ENCODE peak calls at places on chromosome 12, in five cellular contexts. M, C, G, I and K are unnamed samples.

GRCh38 chr12:91744613-91745012 is 401.0 kb downstream of the BTG1 start:
- DNase-seq in G (no peak), M (no peak), C (no peak), I (no peak), K (no peak)

GRCh38 chr12:48814313-48815280 is 3.7 kb upstream of the CACNB3 start:
- DNase-seq in M (peak), C (peak), I (peak), G (peak), K (no peak)

GRCh38 chr12:110042260-110042659 is 6.1 kb downstream of the C12orf76 start:
- DNase-seq in C (no peak), M (no peak), I (no peak), G (no peak), K (no peak)

GRCh38 chr12:52191841-52192791 is at the start of gene KRT80:
- DNase-seq in I (peak), C (peak), G (no peak), M (no peak), K (peak)

GRCh38 chr12:6033546-6033945 is 88.5 kb upstream of the ANO2 start:
- DNase-seq in I (no peak), M (no peak), C (no peak), G (no peak), K (no peak)

GRCh38 chr12:71548906-71549305 is 109.3 kb downstream of the LGR5 start:
- DNase-seq in C (no peak), G (no peak), M (no peak), I (no peak), K (no peak)

GRCh38 chr12:50059440-50060119 is 2.2 kb downstream of the ASIC1 start:
- DNase-seq in G (peak), I (no peak), M (no peak), C (no peak), K (no peak)

GRCh38 chr12:25730489-25731349 is 177.6 kb upstream of the LMNTD1 start:
- DNase-seq in I (peak), G (no peak), C (no peak), M (no peak), K (no peak)

GRCh38 chr12:31206038-31206670 is 119.8 kb downstream of the SINHCAF start:
- DNase-seq in G (no peak), M (no peak), C (peak), I (peak), K (peak)

GRCh38 chr12:56993346-56993745 is 13.0 kb downstream of the ZBTB39 start:
- DNase-seq in I (no peak), G (no peak), C (no peak), M (no peak), K (no peak)

GRCh38 chr12:22046090-22046967 is at the start of gene CMAS:
- DNase-seq in M (peak), G (peak), C (peak), I (peak), K (no peak)

GRCh38 chr12:65642006-65642695 is 182.1 kb upstream of the HMGA2 start:
- DNase-seq in I (no peak), C (no peak), G (no peak), M (no peak), K (no peak)

GRCh38 chr12:118359541-118359915 is 13.2 kb downstream of the TAOK3 start:
- DNase-seq in M (no peak), G (peak), I (no peak), C (no peak), K (no peak)

GRCh38 chr12:1529862-1530591 is 64.4 kb downstream of the FBXL14 start:
- DNase-seq in M (no peak), I (no peak), G (no peak), C (no peak), K (no peak)

GRCh38 chr12:111636209-111636928 is 37.3 kb upstream of the ATXN2 start:
- DNase-seq in M (peak), I (peak), G (no peak), C (no peak), K (no peak)

GRCh38 chr12:69214169-69214568 is 25.2 kb upstream of the CPSF6 start:
- DNase-seq in G (no peak), M (no peak), C (no peak), I (no peak), K (no peak)

GRCh38 chr12:2752676-2753371 is 41.9 kb upstream of the FKBP4 start:
- DNase-seq in M (peak), G (peak), I (peak), C (peak), K (no peak)

GRCh38 chr12:20497707-20498106 is 129.4 kb downstream of the PDE3A start:
- DNase-seq in C (no peak), G (no peak), M (no peak), I (no peak), K (no peak)

GRCh38 chr12:80218925-80219714 is 119.8 kb downstream of the OTOGL start:
- DNase-seq in I (no peak), G (no peak), M (no peak), C (no peak), K (no peak)

GRCh38 chr12:111482464-111482863 is 76.7 kb downstream of the SH2B3 start:
- DNase-seq in M (no peak), C (peak), G (no peak), I (no peak), K (no peak)

GRCh38 chr12:104877107-104877705 is 80.9 kb downstream of the SLC41A2 start:
- DNase-seq in C (peak), M (no peak), I (peak), G (peak), K (no peak)

GRCh38 chr12:49662998-49663843 is 39.9 kb downstream of the PRPF40B start:
- DNase-seq in I (peak), G (peak), M (peak), C (peak), K (no peak)

GRCh38 chr12:85016423-85016822 is 19.7 kb downstream of the TSPAN19 start:
- DNase-seq in I (peak), G (no peak), C (peak), M (peak), K (peak)
- H3K27ac ChIP-seq in I (no peak), G (no peak), C (no peak), M (peak), K (peak)

DNA sequence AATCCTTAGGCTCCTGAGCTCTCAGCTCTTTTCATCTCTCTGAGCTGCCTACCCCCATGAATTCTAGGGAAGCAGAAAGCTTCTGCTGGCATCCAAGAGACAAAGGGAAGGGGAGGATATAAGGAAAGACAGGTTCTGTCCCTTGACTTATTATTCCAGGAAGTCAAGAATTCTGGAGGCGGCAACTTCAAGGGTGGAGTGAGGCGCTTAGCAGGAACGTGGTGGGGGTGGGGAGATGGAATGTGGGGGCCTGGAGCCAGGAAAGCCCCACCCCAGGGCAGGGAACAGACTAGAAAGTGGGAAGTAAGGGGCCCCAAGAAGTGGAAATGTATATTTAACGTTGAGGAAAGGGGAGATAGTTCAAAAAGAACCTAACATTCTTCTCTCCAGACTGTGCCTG is 1.4 kb downstream of the CALCOCO1 start:
- DNase-seq in M (peak), I (no peak), C (peak), G (no peak), K (no peak)
- H3K27ac ChIP-seq in M (peak), I (no peak), C (peak), G (no peak), K (peak)

GRCh38 chr12:40262657-40263056 is 37.9 kb downstream of the LRRK2 start:
- DNase-seq in I (no peak), C (no peak), M (no peak), G (no peak), K (no peak)
- H3K27ac ChIP-seq in I (no peak), C (no peak), M (no peak), G (no peak), K (no peak)

GRCh38 chr12:10689146-10689545 is 15.3 kb upstream of the STYK1 start:
- DNase-seq in I (no peak), M (no peak), G (no peak), C (no peak), K (no peak)

GRCh38 chr12:10695852-10696251 is 22.0 kb upstream of the STYK1 start:
- DNase-seq in M (no peak), I (no peak), G (no peak), C (no peak), K (no peak)

GRCh38 chr12:10688042-10688441 is 14.2 kb upstream of the STYK1 start:
- DNase-seq in I (no peak), M (no peak), C (no peak), G (no peak), K (no peak)

GRCh38 chr12:10690906-10691305 is 17.1 kb upstream of the STYK1 start:
- DNase-seq in M (no peak), G (no peak), C (no peak), I (no peak), K (no peak)
- H3K27ac ChIP-seq in M (no peak), G (no peak), C (no peak), I (no peak), K (no peak)

DNA sequence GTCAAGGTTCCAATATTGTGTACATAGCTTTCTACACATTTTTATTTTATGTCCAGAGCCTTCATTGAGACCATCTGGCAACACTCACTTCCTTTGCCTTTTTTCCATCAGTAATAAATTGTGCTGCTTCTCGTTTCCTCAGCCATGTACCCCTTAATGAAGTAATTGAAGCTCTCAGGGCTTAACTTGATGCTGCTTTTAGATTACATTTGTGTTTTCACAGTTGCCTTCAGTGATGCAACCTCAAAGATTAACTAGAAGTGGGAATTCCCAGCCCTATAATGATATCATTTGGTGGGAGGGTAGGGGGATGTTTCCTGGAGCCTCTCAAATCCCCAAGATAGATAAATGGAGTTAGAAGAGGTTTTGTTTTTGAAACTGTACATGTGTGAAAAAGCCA is 80.2 kb upstream of the KRR1 start:
- DNase-seq in I (peak), M (no peak), C (no peak), G (no peak), K (no peak)
- H3K27ac ChIP-seq in I (no peak), M (no peak), C (no peak), G (no peak), K (no peak)

GRCh38 chr12:58648151-58648550 is 272.2 kb downstream of the LRIG3 start:
- DNase-seq in C (no peak), G (no peak), I (no peak), M (no peak), K (no peak)
- H3K27ac ChIP-seq in C (no peak), G (no peak), I (no peak), M (no peak), K (no peak)